ENCODE peak calls at places on chromosomes 12 and 14, in five cellular contexts. One of them, this sample, is unnamed.

GRCh38 chr12:4268549-4269181 is 4.9 kb upstream of the CCND2 start:
- DNase-seq in Peyer's patch: no peak
- DNase-seq in A549: no peak
- DNase-seq in stomach: no peak
- DNase-seq in endothelial cell of umbilical vein: peak; percentile 40
- DNase-seq in this sample: no peak

GRCh38 chr12:110424237-110424636 is 20.7 kb upstream of the ANAPC7 start:
- DNase-seq in Peyer's patch: no peak
- DNase-seq in A549: no peak
- DNase-seq in stomach: no peak
- DNase-seq in endothelial cell of umbilical vein: no peak
- DNase-seq in this sample: no peak

GRCh38 chr12:92624236-92624635 is 78.6 kb upstream of the PLEKHG7 start:
- DNase-seq in Peyer's patch: no peak
- DNase-seq in A549: peak; percentile 17
- DNase-seq in stomach: no peak
- DNase-seq in endothelial cell of umbilical vein: peak; percentile 51
- DNase-seq in this sample: no peak

GRCh38 chr12:129379076-129379804 is 524.6 kb downstream of the TMEM132D start:
- DNase-seq in Peyer's patch: no peak
- DNase-seq in A549: no peak
- DNase-seq in stomach: no peak
- DNase-seq in endothelial cell of umbilical vein: no peak
- DNase-seq in this sample: no peak

GRCh38 chr14:23237772-23238594 is at the start of gene RNF212B:
- DNase-seq in Peyer's patch: peak; percentile 96
- DNase-seq in A549: peak; percentile 85
- DNase-seq in stomach: peak; percentile 99
- DNase-seq in endothelial cell of umbilical vein: peak; percentile 75
- DNase-seq in this sample: peak; percentile 70

GRCh38 chr12:105396983-105397382 is 66.5 kb downstream of the C12orf75 start:
- DNase-seq in Peyer's patch: no peak
- DNase-seq in A549: no peak
- DNase-seq in stomach: no peak
- DNase-seq in endothelial cell of umbilical vein: no peak
- DNase-seq in this sample: no peak

GRCh38 chr12:29744365-29744764 is 39.4 kb downstream of the TMTC1 start:
- DNase-seq in Peyer's patch: no peak
- DNase-seq in A549: no peak
- DNase-seq in stomach: no peak
- DNase-seq in endothelial cell of umbilical vein: no peak
- DNase-seq in this sample: no peak

GRCh38 chr14:100147181-100147631 is 12.2 kb downstream of the DEGS2 start:
- DNase-seq in Peyer's patch: peak; percentile 81
- DNase-seq in A549: no peak
- DNase-seq in stomach: no peak
- DNase-seq in endothelial cell of umbilical vein: no peak
- DNase-seq in this sample: no peak

GRCh38 chr12:45263587-45263986 is 47.7 kb downstream of the ANO6 start:
- DNase-seq in Peyer's patch: no peak
- DNase-seq in A549: no peak
- DNase-seq in stomach: no peak
- DNase-seq in endothelial cell of umbilical vein: no peak
- DNase-seq in this sample: no peak

GRCh38 chr14:34064349-34064748 is 113.5 kb upstream of the EGLN3 start:
- DNase-seq in Peyer's patch: no peak
- DNase-seq in A549: no peak
- DNase-seq in stomach: peak; percentile 31
- DNase-seq in endothelial cell of umbilical vein: no peak
- DNase-seq in this sample: no peak

GRCh38 chr14:34212574-34212973 is 249.5 kb downstream of the SPTSSA start:
- DNase-seq in Peyer's patch: no peak
- DNase-seq in A549: no peak
- DNase-seq in stomach: no peak
- DNase-seq in endothelial cell of umbilical vein: no peak
- DNase-seq in this sample: no peak

GRCh38 chr14:74504874-74505617 is 11.5 kb downstream of the ISCA2 start:
- DNase-seq in Peyer's patch: peak; percentile 43
- DNase-seq in A549: no peak
- DNase-seq in stomach: peak; percentile 15
- DNase-seq in endothelial cell of umbilical vein: no peak
- DNase-seq in this sample: no peak

GRCh38 chr12:30696486-30696885 is 817 bp upstream of the IPO8 start:
- DNase-seq in Peyer's patch: no peak
- DNase-seq in A549: no peak
- DNase-seq in stomach: no peak
- DNase-seq in endothelial cell of umbilical vein: no peak
- DNase-seq in this sample: no peak

GRCh38 chr14:104345316-104346111 is 207.1 kb downstream of the KIF26A start:
- DNase-seq in Peyer's patch: peak; percentile 33
- DNase-seq in A549: no peak
- DNase-seq in stomach: peak; percentile 21
- DNase-seq in endothelial cell of umbilical vein: no peak
- DNase-seq in this sample: no peak

GRCh38 chr12:88501976-88502938 is 78.0 kb downstream of the KITLG start:
- DNase-seq in Peyer's patch: no peak
- DNase-seq in A549: no peak
- DNase-seq in stomach: no peak
- DNase-seq in endothelial cell of umbilical vein: no peak
- DNase-seq in this sample: no peak

GRCh38 chr12:23025372-23026021 is 400.5 kb downstream of the ETNK1 start:
- DNase-seq in Peyer's patch: no peak
- DNase-seq in A549: no peak
- DNase-seq in stomach: no peak
- DNase-seq in endothelial cell of umbilical vein: no peak
- DNase-seq in this sample: peak; percentile 73

GRCh38 chr14:29743566-29743965 is 184.1 kb downstream of the PRKD1 start:
- DNase-seq in Peyer's patch: no peak
- DNase-seq in A549: no peak
- DNase-seq in stomach: no peak
- DNase-seq in endothelial cell of umbilical vein: no peak
- DNase-seq in this sample: no peak

GRCh38 chr14:44846232-44846824 is 115.4 kb downstream of the KLHL28 start:
- DNase-seq in Peyer's patch: no peak
- DNase-seq in A549: peak; percentile 21
- DNase-seq in stomach: no peak
- DNase-seq in endothelial cell of umbilical vein: peak; percentile 38
- DNase-seq in this sample: peak; percentile 36

DNA sequence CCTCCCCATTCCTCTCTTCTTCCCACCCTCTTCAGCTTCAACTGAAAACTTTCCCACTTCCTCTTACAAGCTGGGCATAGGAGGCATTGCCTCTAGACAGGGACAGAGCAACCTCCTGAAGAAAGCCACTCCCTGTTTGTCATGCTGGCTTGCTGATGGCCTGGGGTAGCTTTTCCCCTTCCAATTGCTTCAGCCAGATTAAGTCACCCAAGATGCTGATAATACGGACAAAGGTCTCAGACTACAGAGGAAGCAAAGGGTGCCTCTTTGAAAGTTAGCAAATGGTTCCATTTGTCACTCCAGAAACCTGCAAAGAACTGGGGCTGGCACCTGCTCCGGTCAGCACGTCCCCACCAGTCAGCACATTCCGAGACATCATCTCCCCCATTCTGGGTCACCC is 6.0 kb downstream of the KRT2 start:
- DNase-seq in Peyer's patch: no peak
- DNase-seq in A549: no peak
- DNase-seq in stomach: no peak
- DNase-seq in endothelial cell of umbilical vein: no peak
- DNase-seq in this sample: no peak
- H3K27ac ChIP-seq in Peyer's patch: peak overlapping the region; percentile 10
- H3K27ac ChIP-seq in A549: no peak overlapping the region
- H3K27ac ChIP-seq in stomach: no peak overlapping the region
- H3K27ac ChIP-seq in endothelial cell of umbilical vein: no peak overlapping the region
- H3K27ac ChIP-seq in this sample: no peak overlapping the region

GRCh38 chr14:94464290-94464689 is 11.7 kb upstream of the SERPINA11 start:
- DNase-seq in Peyer's patch: no peak
- DNase-seq in A549: no peak
- DNase-seq in stomach: no peak
- DNase-seq in endothelial cell of umbilical vein: no peak
- DNase-seq in this sample: no peak
- H3K4me1 ChIP-seq in Peyer's patch: no peaks in the 10 kb centered on the region
- H3K4me1 ChIP-seq in A549: peaks cover 12% of the 10 kb centered on the region
- H3K4me1 ChIP-seq in stomach: no peaks in the 10 kb centered on the region
- H3K4me1 ChIP-seq in endothelial cell of umbilical vein: no peaks in the 10 kb centered on the region
- H3K4me1 ChIP-seq in this sample: no peaks in the 10 kb centered on the region

GRCh38 chr12:52215587-52216031 is 17.4 kb upstream of the KRT7 start:
- DNase-seq in Peyer's patch: peak; percentile 36
- DNase-seq in A549: peak; percentile 85
- DNase-seq in stomach: no peak
- DNase-seq in endothelial cell of umbilical vein: peak; percentile 89
- DNase-seq in this sample: no peak

GRCh38 chr12:52212701-52213540 is 20.1 kb upstream of the KRT7 start:
- DNase-seq in Peyer's patch: peak; percentile 33
- DNase-seq in A549: no peak
- DNase-seq in stomach: no peak
- DNase-seq in endothelial cell of umbilical vein: no peak
- DNase-seq in this sample: no peak

GRCh38 chr12:52213541-52214420 is 19.3 kb upstream of the KRT7 start:
- DNase-seq in Peyer's patch: peak; percentile 90
- DNase-seq in A549: peak; percentile 88
- DNase-seq in stomach: peak; percentile 84
- DNase-seq in endothelial cell of umbilical vein: peak; percentile 90
- DNase-seq in this sample: peak; percentile 57

GRCh38 chr12:52216107-52216506 is 16.9 kb upstream of the KRT7 start:
- DNase-seq in Peyer's patch: peak; percentile 11
- DNase-seq in A549: no peak
- DNase-seq in stomach: no peak
- DNase-seq in endothelial cell of umbilical vein: peak; percentile 43
- DNase-seq in this sample: no peak

GRCh38 chr12:52214421-52214802 is 18.6 kb upstream of the KRT7 start:
- DNase-seq in Peyer's patch: peak; percentile 50
- DNase-seq in A549: no peak
- DNase-seq in stomach: no peak
- DNase-seq in endothelial cell of umbilical vein: no peak
- DNase-seq in this sample: no peak
- TF ChIP-seq CTCF in Peyer's patch: peak; percentile 15
- TF ChIP-seq CTCF in A549: no peak
- TF ChIP-seq CTCF in stomach: no peak
- TF ChIP-seq CTCF in endothelial cell of umbilical vein: no peak
- TF ChIP-seq CTCF in this sample: no peak

GRCh38 chr12:124755801-124756148 is 107.9 kb downstream of the SCARB1 start:
- DNase-seq in Peyer's patch: no peak
- DNase-seq in A549: no peak
- DNase-seq in stomach: no peak
- DNase-seq in endothelial cell of umbilical vein: no peak
- DNase-seq in this sample: no peak
- H3K27ac ChIP-seq in Peyer's patch: peak overlapping the region; percentile 52
- H3K27ac ChIP-seq in A549: no peak overlapping the region
- H3K27ac ChIP-seq in stomach: peak overlapping the region; percentile 84
- H3K27ac ChIP-seq in endothelial cell of umbilical vein: no peak overlapping the region
- H3K27ac ChIP-seq in this sample: peak overlapping the region; percentile 63

DNA sequence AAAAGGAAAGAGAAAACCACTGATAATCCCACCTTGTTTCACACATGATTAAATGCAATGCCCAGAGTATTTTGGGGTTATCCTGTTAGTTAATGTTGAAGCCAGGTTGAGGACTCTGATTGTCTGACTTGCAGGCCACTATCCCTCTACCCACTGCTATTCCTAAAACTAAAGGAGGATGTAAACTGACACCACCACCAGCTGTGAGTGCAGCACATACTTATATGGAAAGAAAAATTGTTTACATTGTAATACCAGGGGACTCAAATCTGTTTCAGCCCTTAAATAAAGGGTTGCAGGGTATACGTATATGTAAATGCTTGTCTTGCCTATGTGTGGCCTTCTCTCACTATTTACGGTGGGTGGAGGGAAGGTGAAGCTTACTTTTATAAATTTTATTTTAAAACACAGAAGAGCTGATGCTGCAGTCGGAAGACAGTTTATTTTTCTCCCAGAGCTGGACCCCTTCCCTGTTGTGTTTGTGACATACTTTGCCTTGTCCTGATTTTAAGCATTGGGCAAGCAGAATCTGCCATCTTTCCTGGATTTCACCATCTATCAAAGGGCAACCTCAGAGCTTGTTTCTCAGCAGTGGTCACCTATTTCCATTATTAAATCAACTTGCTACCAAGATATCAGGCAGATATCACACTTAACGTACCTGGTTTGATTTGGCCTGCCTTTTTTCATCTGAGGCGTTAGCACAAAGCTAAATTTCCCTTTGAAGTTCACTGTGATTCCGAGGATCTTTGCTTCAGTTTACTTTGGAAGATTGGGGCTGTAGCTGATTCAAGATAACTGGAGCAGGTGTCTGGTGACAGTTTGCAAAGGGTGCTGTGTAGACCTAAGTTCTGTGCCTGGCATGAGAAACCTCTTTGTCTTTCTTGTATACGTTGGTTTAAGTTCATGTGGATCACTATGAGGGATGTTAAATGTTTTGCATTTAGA is 25.2 kb downstream of the DAAM1 start:
- DNase-seq in Peyer's patch: no peak
- DNase-seq in A549: no peak
- DNase-seq in stomach: no peak
- DNase-seq in endothelial cell of umbilical vein: no peak
- DNase-seq in this sample: no peak
- H3K4me1 ChIP-seq in Peyer's patch: no peaks in the 10 kb centered on the region
- H3K4me1 ChIP-seq in A549: no peaks in the 10 kb centered on the region
- H3K4me1 ChIP-seq in stomach: peaks cover 80% of the 10 kb centered on the region
- H3K4me1 ChIP-seq in endothelial cell of umbilical vein: peaks cover 32% of the 10 kb centered on the region
- H3K4me1 ChIP-seq in this sample: no peaks in the 10 kb centered on the region

GRCh38 chr12:66698558-66698957 is 19.7 kb upstream of the GRIP1 start:
- DNase-seq in Peyer's patch: no peak
- DNase-seq in A549: no peak
- DNase-seq in stomach: no peak
- DNase-seq in endothelial cell of umbilical vein: no peak
- DNase-seq in this sample: no peak
- TF ChIP-seq CTCF in Peyer's patch: no peak
- TF ChIP-seq CTCF in A549: no peak
- TF ChIP-seq CTCF in stomach: no peak
- TF ChIP-seq CTCF in endothelial cell of umbilical vein: no peak
- TF ChIP-seq CTCF in this sample: peak; percentile 30

GRCh38 chr12:49702676-49703228 is 4.5 kb downstream of the FMNL3 start:
- DNase-seq in Peyer's patch: no peak
- DNase-seq in A549: no peak
- DNase-seq in stomach: no peak
- DNase-seq in endothelial cell of umbilical vein: no peak
- DNase-seq in this sample: no peak
- H3K27ac ChIP-seq in Peyer's patch: peak overlapping the region; percentile 40
- H3K27ac ChIP-seq in A549: no peak overlapping the region
- H3K27ac ChIP-seq in stomach: peak overlapping the region; percentile 17
- H3K27ac ChIP-seq in endothelial cell of umbilical vein: peak overlapping the region; percentile 29
- H3K27ac ChIP-seq in this sample: no peak overlapping the region

DNA sequence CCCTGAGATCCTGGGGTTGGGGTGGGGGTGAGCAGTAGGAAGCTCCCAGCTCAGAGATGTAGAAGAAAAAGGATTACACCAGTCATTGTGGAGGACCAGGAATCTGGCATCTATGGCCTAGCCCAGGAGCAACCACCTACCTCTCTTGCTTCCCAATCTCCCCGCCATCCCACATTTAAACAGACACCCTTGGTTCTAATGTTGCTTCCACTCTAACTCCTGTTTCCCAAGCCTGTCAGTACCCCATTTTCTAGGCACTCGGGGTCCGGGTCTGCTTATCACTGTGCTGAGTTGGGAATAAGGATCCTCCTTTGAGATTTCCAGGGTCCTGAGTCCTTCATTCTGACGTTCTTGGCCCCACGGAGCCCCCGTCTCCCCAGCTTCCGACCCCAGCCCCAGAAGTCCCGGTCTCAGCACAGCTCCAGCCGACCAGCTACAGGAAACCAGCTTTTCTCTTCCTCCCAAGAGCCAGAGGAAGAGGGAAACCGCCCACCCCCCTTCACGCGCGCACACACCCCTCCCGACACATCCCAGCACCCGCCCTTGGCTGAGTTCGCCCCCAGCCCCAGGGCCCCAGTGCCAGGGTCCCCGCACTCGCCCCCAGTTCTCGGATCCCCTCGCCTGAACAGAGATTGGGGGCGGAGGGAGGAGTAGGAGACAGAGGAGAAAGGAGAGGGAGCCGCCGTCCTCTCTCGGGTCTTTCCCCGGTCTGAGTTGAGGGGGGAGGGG is 1.2 kb downstream of the ITGA5 start:
- DNase-seq in Peyer's patch: no peak
- DNase-seq in A549: no peak
- DNase-seq in stomach: no peak
- DNase-seq in endothelial cell of umbilical vein: peak; percentile 43
- DNase-seq in this sample: no peak
- H3K4me1 ChIP-seq in Peyer's patch: no peaks in the 10 kb centered on the region
- H3K4me1 ChIP-seq in A549: peaks cover 66% of the 10 kb centered on the region
- H3K4me1 ChIP-seq in stomach: peaks cover 84% of the 10 kb centered on the region
- H3K4me1 ChIP-seq in endothelial cell of umbilical vein: peaks cover 69% of the 10 kb centered on the region
- H3K4me1 ChIP-seq in this sample: peaks cover 11% of the 10 kb centered on the region